ENCODE peak calls at places on chromosome 16, in four cellular contexts. E is ascending aorta, D is AG04450, M is fibroblast of the aortic adventitia. Q is an unnamed sample.

GRCh38 chr16:51666821-51667220 is 515.8 kb upstream of the SALL1 start:
- DNase-seq in E (no peak), D (no peak), M (no peak), Q (no peak)

GRCh38 chr16:15141586-15141985 is 47.5 kb upstream of the RRN3 start:
- DNase-seq in E (no peak), D (no peak), M (no peak), Q (no peak)

GRCh38 chr16:69532761-69533459 is 32.9 kb upstream of the NFAT5 start:
- DNase-seq in E (no peak), D (no peak), M (no peak), Q (no peak)

GRCh38 chr16:78990309-78990701 is 610.2 kb downstream of the MAF start:
- DNase-seq in E (no peak), D (no peak), M (no peak), Q (no peak)

GRCh38 chr16:24848065-24848464 is 2.3 kb downstream of the SLC5A11 start:
- DNase-seq in E (no peak), D (no peak), M (peak; percentile 71), Q (no peak)

GRCh38 chr16:71500964-71501363 is 11.8 kb upstream of the ZNF19 start:
- DNase-seq in E (no peak), D (no peak), M (no peak), Q (no peak)

GRCh38 chr16:20675488-20676267 is 21.8 kb downstream of the ACSM1 start:
- DNase-seq in E (no peak), D (no peak), M (peak; percentile 16), Q (peak; percentile 38)

GRCh38 chr16:13046422-13046821 is 145.0 kb downstream of the SHISA9 start:
- DNase-seq in E (no peak), D (no peak), M (no peak), Q (no peak)

GRCh38 chr16:6286176-6286575 is 1046.5 kb upstream of the RBFOX1 start:
- DNase-seq in E (no peak), D (no peak), M (no peak), Q (no peak)

GRCh38 chr16:11254913-11255736 is 879 bp downstream of the SOCS1 start:
- DNase-seq in E (no peak), D (no peak), M (peak; percentile 40), Q (no peak)

GRCh38 chr16:13081825-13082224 is 180.4 kb downstream of the SHISA9 start:
- DNase-seq in E (no peak), D (no peak), M (no peak), Q (no peak)

GRCh38 chr16:17452931-17453330 is 17.8 kb downstream of the XYLT1 start:
- DNase-seq in E (no peak), D (no peak), M (peak; percentile 49), Q (no peak)

GRCh38 chr16:28218109-28218508 is 6.3 kb upstream of the XPO6 start:
- DNase-seq in E (no peak), D (peak; percentile 18), M (peak; percentile 60), Q (no peak)

GRCh38 chr16:3187798-3188674 is at the start of gene OR1F1:
- DNase-seq in E (no peak), D (no peak), M (peak; percentile 62), Q (no peak)

GRCh38 chr16:78593352-78593751 is 493.9 kb downstream of the WWOX start:
- DNase-seq in E (no peak), D (no peak), M (no peak), Q (no peak)

GRCh38 chr16:55842369-55843104 is 9.6 kb upstream of the CES1 start:
- DNase-seq in E (no peak), D (peak; percentile 10), M (peak; percentile 61), Q (no peak)

GRCh38 chr16:31880322-31880979 is 6.8 kb downstream of the ZNF267 start:
- DNase-seq in E (no peak), D (no peak), M (peak; percentile 63), Q (peak; percentile 70)

GRCh38 chr16:16151315-16151714 is 72.0 kb downstream of the ABCC6 start:
- DNase-seq in E (no peak), D (no peak), M (no peak), Q (no peak)

GRCh38 chr16:69839240-69839688 is 77.1 kb downstream of the WWP2 start:
- DNase-seq in E (no peak), D (no peak), M (no peak), Q (no peak)

GRCh38 chr16:86396318-86396882 is 113.9 kb upstream of the FOXF1 start:
- DNase-seq in E (no peak), D (peak; percentile 91), M (peak; percentile 92), Q (no peak)

GRCh38 chr16:30977502-30977901 is 7.5 kb upstream of the HSD3B7 start:
- DNase-seq in E (no peak), D (no peak), M (no peak), Q (no peak)

GRCh38 chr16:50099957-50100648 is 34.3 kb downstream of the HEATR3 start:
- DNase-seq in E (no peak), D (no peak), M (no peak), Q (no peak)

GRCh38 chr16:2224183-2224486 is 744 bp downstream of the E4F1 start:
- DNase-seq in E (no peak), D (no peak), M (peak; percentile 59), Q (no peak)

GRCh38 chr16:66295191-66295590 is 71.3 kb upstream of the CDH5 start:
- DNase-seq in E (no peak), D (no peak), M (no peak), Q (no peak)

GRCh38 chr16:70380205-70380918 is 33.7 kb downstream of the DDX19A start:
- DNase-seq in E (peak; percentile 77), D (peak; percentile 68), M (peak; percentile 89), Q (no peak)

GRCh38 chr16:30533748-30534367 is 800 bp downstream of the ZNF747 start:
- DNase-seq in E (no peak), D (no peak), M (no peak), Q (no peak)

GRCh38 chr16:11977206-11978041 is 890 bp downstream of the SNX29 start:
- DNase-seq in E (peak; percentile 66), D (peak; percentile 56), M (peak; percentile 90), Q (no peak)

GRCh38 chr16:7914738-7915137 is 582.1 kb downstream of the RBFOX1 start:
- DNase-seq in E (no peak), D (no peak), M (no peak), Q (no peak)

GRCh38 chr16:58499615-58500328 is at the start of gene NDRG4:
- DNase-seq in E (peak; percentile 77), D (peak; percentile 84), M (peak; percentile 74), Q (no peak)

GRCh38 chr16:24776486-24777220 is 47.2 kb downstream of the TNRC6A start:
- DNase-seq in E (no peak), D (no peak), M (peak; percentile 82), Q (no peak)

GRCh38 chr16:8996891-8997290 is 33.2 kb upstream of the USP7 start:
- DNase-seq in E (no peak), D (no peak), M (no peak), Q (no peak)

GRCh38 chr16:67865318-67865717 is 7.5 kb upstream of the EDC4 start:
- DNase-seq in E (no peak), D (no peak), M (peak; percentile 47), Q (no peak)
- TF ChIP-seq CTCF in E (no peak), D (peak; percentile 44), M (peak; percentile 45), Q (peak; percentile 72)

GRCh38 chr16:89562939-89563338 is 2.5 kb downstream of the RPL13 start:
- DNase-seq in E (no peak), D (no peak), M (no peak), Q (no peak)

GRCh38 chr16:89564476-89565255 is 4.2 kb downstream of the RPL13 start:
- DNase-seq in E (no peak), D (no peak), M (no peak), Q (no peak)

GRCh38 chr16:89565506-89566372 is 5.3 kb downstream of the RPL13 start:
- DNase-seq in E (no peak), D (no peak), M (no peak), Q (no peak)

GRCh38 chr16:89563639-89564392 is 3.3 kb downstream of the RPL13 start:
- DNase-seq in E (no peak), D (no peak), M (no peak), Q (no peak)

DNA sequence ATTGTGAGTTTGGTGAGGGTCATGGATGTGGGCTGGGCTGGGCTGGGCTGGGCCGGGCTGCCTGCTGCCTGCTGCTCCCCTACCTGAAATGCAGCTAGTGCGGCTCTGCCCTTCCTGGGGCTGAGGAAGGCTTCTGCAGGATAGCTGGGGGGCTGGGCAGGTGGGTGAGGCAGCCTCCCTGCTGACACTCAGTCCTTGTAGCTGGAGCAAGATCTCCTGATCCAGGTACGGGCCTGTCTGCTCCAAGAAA is 4.7 kb downstream of the RPL13 start:
- DNase-seq in E (no peak), D (no peak), M (no peak), Q (no peak)
- H3K4me3 ChIP-seq in E (no peak overlapping the region), D (no peak overlapping the region), M (peak overlapping the region; percentile 48), Q (peak overlapping the region; percentile 46)

DNA sequence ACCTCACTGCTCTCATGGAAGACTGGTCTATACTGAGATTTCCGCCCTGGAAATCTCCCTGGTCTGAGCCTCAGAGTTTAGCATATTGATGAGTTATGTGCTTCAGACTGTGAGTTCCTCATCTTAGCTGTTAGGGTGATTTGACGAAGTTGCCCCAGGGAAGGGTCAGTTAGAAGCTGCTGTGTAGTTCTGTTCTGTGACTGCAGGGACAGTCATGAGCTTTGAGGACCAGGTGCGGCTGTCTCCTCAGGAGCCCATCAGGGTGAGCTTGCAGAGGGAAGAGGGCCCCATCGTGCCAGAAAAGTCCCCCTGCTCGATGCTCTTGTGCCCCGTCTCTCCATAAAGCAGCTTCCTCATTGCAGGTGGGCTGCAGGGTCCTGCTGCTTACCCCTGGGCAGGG is 28.3 kb upstream of the IL17C start:
- DNase-seq in E (no peak), D (no peak), M (no peak), Q (no peak)
- TF ChIP-seq CTCF in E (no peak), D (peak; percentile 24), M (peak; percentile 12), Q (peak; percentile 26)

GRCh38 chr16:65124596-65124995 is 2.7 kb upstream of the CDH11 start:
- DNase-seq in E (no peak), D (no peak), M (no peak), Q (peak; percentile 67)

GRCh38 chr16:65123846-65124513 is 2.1 kb upstream of the CDH11 start:
- DNase-seq in E (no peak), D (no peak), M (no peak), Q (no peak)

GRCh38 chr16:65122724-65122973 is 786 bp upstream of the CDH11 start:
- DNase-seq in E (no peak), D (no peak), M (no peak), Q (no peak)

GRCh38 chr16:65121870-65122723 is at the start of gene CDH11:
- DNase-seq in E (peak; percentile 85), D (peak; percentile 55), M (peak; percentile 89), Q (no peak)

DNA sequence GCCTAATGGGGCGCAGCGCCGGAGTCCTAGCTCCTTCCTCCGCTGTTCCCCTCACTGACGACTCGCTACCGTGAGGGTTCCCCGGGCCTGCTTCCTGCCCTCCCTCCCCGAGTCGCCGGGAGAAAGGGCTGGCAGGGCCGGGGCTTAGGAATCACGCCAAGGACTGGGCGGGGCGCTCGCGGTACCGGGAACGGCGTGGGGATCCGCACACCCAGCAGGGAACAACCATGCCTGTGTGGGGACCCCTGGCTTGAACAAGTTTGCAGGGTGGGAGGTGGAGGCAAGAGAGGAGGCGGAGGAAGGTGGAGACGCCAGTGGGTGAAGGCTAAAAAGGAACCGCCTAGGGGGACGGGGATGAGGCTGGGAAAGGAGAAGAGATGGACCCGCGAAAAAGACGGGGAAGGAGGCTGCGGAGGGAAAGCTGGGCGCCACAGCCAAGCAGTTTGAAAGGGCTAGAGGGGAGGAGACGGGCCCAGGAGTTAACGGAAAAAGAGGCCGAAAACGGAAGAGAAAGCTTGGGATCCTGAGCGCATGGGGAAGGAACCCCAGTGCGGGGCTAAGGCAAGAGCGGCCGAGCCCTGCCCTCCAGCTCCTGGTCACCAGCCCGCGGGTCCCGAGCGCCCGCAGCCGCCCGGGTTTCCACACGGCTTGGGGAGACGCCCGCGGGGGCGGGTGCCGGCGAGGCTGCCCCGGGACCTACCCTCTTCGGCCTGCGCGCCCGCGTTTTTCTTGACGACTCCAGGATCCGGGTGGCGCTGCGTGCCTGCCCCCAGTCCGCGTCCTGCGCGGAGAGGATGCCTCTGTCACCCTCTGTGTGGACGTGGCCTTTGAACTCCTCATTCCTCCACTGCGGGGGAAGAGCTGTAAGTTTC is 1.3 kb upstream of the CDH11 start:
- DNase-seq in E (peak; percentile 87), D (no peak), M (peak; percentile 74), Q (no peak)
- H3K4me3 ChIP-seq in E (peak overlapping the region; percentile 83), D (peak overlapping the region; percentile 72), M (peak overlapping the region; percentile 71), Q (peak overlapping the region; percentile 44)